ENCODE peak calls at places on chromosomes 12 and 14, in eight cellular contexts. Y is pancreas; I is K562; B is activated CD8-positive, alpha-beta memory T cell treated with anti-CD3 and anti-CD28 coated beads, Interleukin-2, amount 10 ng/mL, durations not matched to agents 7 days and 5 days; K is activated naive CD4-positive, alpha-beta T cell treated with anti-CD3 and anti-CD28 coated beads, Interleukin-2, amount 50 U/mL, for 72 hours; M is CD4-positive, alpha-beta T cell; A is mucosa of descending colon; S is naive thymus-derived CD4-positive, alpha-beta T cell. D is an unnamed sample.

GRCh38 chr12:74370608-74371216 is 166.9 kb upstream of the ATXN7L3B start:
- ATAC-seq in Y (no peak), I (no peak), B (no peak), K (no peak), M (no peak), A (no peak), S (no peak), D (no peak)

GRCh38 chr14:51547260-51547659 is 104.5 kb upstream of the FRMD6 start:
- ATAC-seq in Y (no peak), I (no peak), B (no peak), K (no peak), M (no peak), A (peak; percentile 48), S (no peak), D (no peak)

GRCh38 chr12:3646561-3647241 is 106.2 kb downstream of the CRACR2A start:
- ATAC-seq in Y (no peak), I (no peak), B (no peak), K (no peak), M (no peak), A (no peak), S (no peak), D (no peak)

GRCh38 chr12:66664076-66664475 is 14.8 kb downstream of the GRIP1 start:
- ATAC-seq in Y (no peak), I (no peak), B (no peak), K (no peak), M (no peak), A (no peak), S (no peak), D (no peak)

GRCh38 chr14:101859538-101859902 is 98.0 kb downstream of the PPP2R5C start:
- ATAC-seq in Y (no peak), I (no peak), B (peak; percentile 52), K (no peak), M (no peak), A (no peak), S (no peak), D (peak; percentile 25)

GRCh38 chr12:22551624-22552023 is 7.3 kb upstream of the C2CD5 start:
- ATAC-seq in Y (no peak), I (no peak), B (no peak), K (peak; percentile 82), M (no peak), A (no peak), S (no peak), D (peak; percentile 76)

GRCh38 chr12:75977590-75977951 is 54.0 kb downstream of the PHLDA1 start:
- ATAC-seq in Y (no peak), I (no peak), B (peak; percentile 13), K (peak; percentile 16), M (peak; percentile 6), A (no peak), S (no peak), D (peak; percentile 1)

GRCh38 chr12:70359458-70360197 is 6.5 kb upstream of the KCNMB4 start:
- ATAC-seq in Y (no peak), I (no peak), B (no peak), K (no peak), M (no peak), A (no peak), S (no peak), D (no peak)

GRCh38 chr14:95442633-95443021 is 73.8 kb downstream of the SYNE3 start:
- ATAC-seq in Y (peak; percentile 89), I (peak; percentile 98), B (peak; percentile 95), K (peak; percentile 85), M (peak; percentile 96), A (peak; percentile 96), S (peak; percentile 94), D (peak; percentile 96)

GRCh38 chr14:105439710-105440553 is 20.3 kb downstream of the MTA1 start:
- ATAC-seq in Y (no peak), I (no peak), B (no peak), K (no peak), M (no peak), A (no peak), S (no peak), D (no peak)